ENCODE peak calls at places on chromosomes 11 and 22, in four cellular contexts. One of them, this sample, is unnamed.

GRCh38 chr11:57512646-57513445 is 2.7 kb downstream of the SLC43A1 start:
- DNase-seq in lung: no peak
- DNase-seq in tibial nerve: no peak
- DNase-seq in dorsolateral prefrontal cortex: no peak
- DNase-seq in this sample: no peak

GRCh38 chr11:26229270-26229669 is 102.7 kb upstream of the ANO3 start:
- DNase-seq in lung: no peak
- DNase-seq in tibial nerve: no peak
- DNase-seq in dorsolateral prefrontal cortex: no peak
- DNase-seq in this sample: no peak

GRCh38 chr11:563066-563811 is 2.5 kb downstream of the RASSF7 start:
- DNase-seq in lung: no peak
- DNase-seq in tibial nerve: no peak
- DNase-seq in dorsolateral prefrontal cortex: no peak
- DNase-seq in this sample: no peak

GRCh38 chr22:47384977-47385376 is 622.5 kb downstream of the TBC1D22A start:
- DNase-seq in lung: no peak
- DNase-seq in tibial nerve: no peak
- DNase-seq in dorsolateral prefrontal cortex: no peak
- DNase-seq in this sample: no peak

GRCh38 chr22:19800306-19800705 is 39.7 kb downstream of the TBX1 start:
- DNase-seq in lung: no peak
- DNase-seq in tibial nerve: no peak
- DNase-seq in dorsolateral prefrontal cortex: no peak
- DNase-seq in this sample: no peak

GRCh38 chr11:107857550-107858216 is 904 bp downstream of the SLC35F2 start:
- DNase-seq in lung: no peak
- DNase-seq in tibial nerve: no peak
- DNase-seq in dorsolateral prefrontal cortex: no peak
- DNase-seq in this sample: no peak

GRCh38 chr11:43010042-43010441 is 301.8 kb upstream of the API5 start:
- DNase-seq in lung: no peak
- DNase-seq in tibial nerve: no peak
- DNase-seq in dorsolateral prefrontal cortex: no peak
- DNase-seq in this sample: no peak

GRCh38 chr11:123166095-123166559 is 28.9 kb downstream of the CLMP start:
- DNase-seq in lung: peak
- DNase-seq in tibial nerve: peak
- DNase-seq in dorsolateral prefrontal cortex: no peak
- DNase-seq in this sample: no peak

GRCh38 chr11:57100638-57101312 is 81.0 kb upstream of the LRRC55 start:
- DNase-seq in lung: no peak
- DNase-seq in tibial nerve: no peak
- DNase-seq in dorsolateral prefrontal cortex: no peak
- DNase-seq in this sample: no peak

GRCh38 chr11:17734418-17734911 is at the start of gene KCNC1:
- DNase-seq in lung: no peak
- DNase-seq in tibial nerve: no peak
- DNase-seq in dorsolateral prefrontal cortex: no peak
- DNase-seq in this sample: no peak

GRCh38 chr22:43100223-43100622 is 10.3 kb upstream of the BIK start:
- DNase-seq in lung: no peak
- DNase-seq in tibial nerve: no peak
- DNase-seq in dorsolateral prefrontal cortex: no peak
- DNase-seq in this sample: no peak

GRCh38 chr22:47023871-47024270 is 261.4 kb downstream of the TBC1D22A start:
- DNase-seq in lung: no peak
- DNase-seq in tibial nerve: no peak
- DNase-seq in dorsolateral prefrontal cortex: no peak
- DNase-seq in this sample: no peak

GRCh38 chr11:8787372-8787771 is 104.8 kb downstream of the RPL27A start:
- DNase-seq in lung: no peak
- DNase-seq in tibial nerve: no peak
- DNase-seq in dorsolateral prefrontal cortex: no peak
- DNase-seq in this sample: no peak

GRCh38 chr11:72617080-72617744 is 57.0 kb downstream of the PDE2A start:
- DNase-seq in lung: no peak
- DNase-seq in tibial nerve: peak
- DNase-seq in dorsolateral prefrontal cortex: no peak
- DNase-seq in this sample: no peak

GRCh38 chr11:125418396-125418795 is 77.7 kb downstream of the FEZ1 start:
- DNase-seq in lung: no peak
- DNase-seq in tibial nerve: no peak
- DNase-seq in dorsolateral prefrontal cortex: no peak
- DNase-seq in this sample: no peak

GRCh38 chr11:44016129-44016528 is 31.7 kb upstream of the ACCSL start:
- DNase-seq in lung: no peak
- DNase-seq in tibial nerve: peak
- DNase-seq in dorsolateral prefrontal cortex: no peak
- DNase-seq in this sample: peak

GRCh38 chr11:70942593-70942992 is 309.8 kb downstream of the SHANK2 start:
- DNase-seq in lung: no peak
- DNase-seq in tibial nerve: no peak
- DNase-seq in dorsolateral prefrontal cortex: no peak
- DNase-seq in this sample: no peak

GRCh38 chr22:29633514-29634312 is 30.3 kb downstream of the NF2 start:
- DNase-seq in lung: no peak
- DNase-seq in tibial nerve: no peak
- DNase-seq in dorsolateral prefrontal cortex: no peak
- DNase-seq in this sample: no peak

GRCh38 chr11:67113231-67113721 is 5.8 kb upstream of the KDM2A start:
- DNase-seq in lung: no peak
- DNase-seq in tibial nerve: no peak
- DNase-seq in dorsolateral prefrontal cortex: no peak
- DNase-seq in this sample: no peak

GRCh38 chr11:43447124-43447523 is 88.4 kb downstream of the TTC17 start:
- DNase-seq in lung: no peak
- DNase-seq in tibial nerve: no peak
- DNase-seq in dorsolateral prefrontal cortex: no peak
- DNase-seq in this sample: no peak

GRCh38 chr11:132620423-132620822 is 911.9 kb downstream of the OPCML start:
- DNase-seq in lung: no peak
- DNase-seq in tibial nerve: no peak
- DNase-seq in dorsolateral prefrontal cortex: no peak
- DNase-seq in this sample: no peak

GRCh38 chr11:61460474-61460881 is 30.6 kb downstream of the SDHAF2 start:
- DNase-seq in lung: no peak
- DNase-seq in tibial nerve: peak
- DNase-seq in dorsolateral prefrontal cortex: no peak
- DNase-seq in this sample: no peak

GRCh38 chr11:94525933-94526332 is 13.7 kb downstream of the C11orf97 start:
- DNase-seq in lung: peak
- DNase-seq in tibial nerve: peak
- DNase-seq in dorsolateral prefrontal cortex: no peak
- DNase-seq in this sample: peak

GRCh38 chr22:30235687-30236170 is 10.8 kb downstream of the LIF start:
- DNase-seq in lung: peak
- DNase-seq in tibial nerve: no peak
- DNase-seq in dorsolateral prefrontal cortex: no peak
- DNase-seq in this sample: no peak

GRCh38 chr22:24937114-24937513 is 9.4 kb downstream of the LHFPL7 start:
- DNase-seq in lung: no peak
- DNase-seq in tibial nerve: no peak
- DNase-seq in dorsolateral prefrontal cortex: no peak
- DNase-seq in this sample: no peak

GRCh38 chr11:95985174-95985808 is 61.4 kb upstream of the MTMR2 start:
- DNase-seq in lung: no peak
- DNase-seq in tibial nerve: no peak
- DNase-seq in dorsolateral prefrontal cortex: no peak
- DNase-seq in this sample: no peak

GRCh38 chr11:109208116-109208515 is 213.9 kb upstream of the C11orf87 start:
- DNase-seq in lung: no peak
- DNase-seq in tibial nerve: no peak
- DNase-seq in dorsolateral prefrontal cortex: no peak
- DNase-seq in this sample: no peak

GRCh38 chr11:1992111-1992510 is 5.5 kb downstream of the H19 start:
- DNase-seq in lung: no peak
- DNase-seq in tibial nerve: no peak
- DNase-seq in dorsolateral prefrontal cortex: no peak
- DNase-seq in this sample: no peak

GRCh38 chr11:132211479-132211878 is 841.1 kb downstream of the NTM start:
- DNase-seq in lung: no peak
- DNase-seq in tibial nerve: no peak
- DNase-seq in dorsolateral prefrontal cortex: no peak
- DNase-seq in this sample: no peak

GRCh38 chr11:82003671-82004148 is 730.0 kb downstream of the FAM181B start:
- DNase-seq in lung: no peak
- DNase-seq in tibial nerve: no peak
- DNase-seq in dorsolateral prefrontal cortex: no peak
- DNase-seq in this sample: no peak

GRCh38 chr11:104098555-104098954 is 62.1 kb downstream of the DDI1 start:
- DNase-seq in lung: no peak
- DNase-seq in tibial nerve: no peak
- DNase-seq in dorsolateral prefrontal cortex: no peak
- DNase-seq in this sample: no peak

GRCh38 chr11:93784935-93785360 is 866 bp downstream of the MED17 start:
- DNase-seq in lung: no peak
- DNase-seq in tibial nerve: no peak
- DNase-seq in dorsolateral prefrontal cortex: no peak
- DNase-seq in this sample: no peak

GRCh38 chr11:69073445-69073844 is 24.7 kb downstream of the TPCN2 start:
- DNase-seq in lung: no peak
- DNase-seq in tibial nerve: no peak
- DNase-seq in dorsolateral prefrontal cortex: no peak
- DNase-seq in this sample: no peak
- H3K27ac ChIP-seq in lung: no peak
- H3K27ac ChIP-seq in tibial nerve: peak
- H3K27ac ChIP-seq in dorsolateral prefrontal cortex: no peak
- H3K27ac ChIP-seq in this sample: no peak

GRCh38 chr22:37534445-37534844 is 15.2 kb upstream of the CARD10 start:
- DNase-seq in lung: no peak
- DNase-seq in tibial nerve: no peak
- DNase-seq in dorsolateral prefrontal cortex: no peak
- DNase-seq in this sample: no peak
- H3K27ac ChIP-seq in lung: no peak
- H3K27ac ChIP-seq in tibial nerve: no peak
- H3K27ac ChIP-seq in dorsolateral prefrontal cortex: no peak
- H3K27ac ChIP-seq in this sample: no peak

GRCh38 chr11:68118753-68119448 is 2.3 kb downstream of the CHKA start:
- DNase-seq in lung: no peak
- DNase-seq in tibial nerve: no peak
- DNase-seq in dorsolateral prefrontal cortex: no peak
- DNase-seq in this sample: no peak
- H3K27ac ChIP-seq in lung: peak
- H3K27ac ChIP-seq in tibial nerve: peak
- H3K27ac ChIP-seq in dorsolateral prefrontal cortex: peak
- H3K27ac ChIP-seq in this sample: peak

DNA sequence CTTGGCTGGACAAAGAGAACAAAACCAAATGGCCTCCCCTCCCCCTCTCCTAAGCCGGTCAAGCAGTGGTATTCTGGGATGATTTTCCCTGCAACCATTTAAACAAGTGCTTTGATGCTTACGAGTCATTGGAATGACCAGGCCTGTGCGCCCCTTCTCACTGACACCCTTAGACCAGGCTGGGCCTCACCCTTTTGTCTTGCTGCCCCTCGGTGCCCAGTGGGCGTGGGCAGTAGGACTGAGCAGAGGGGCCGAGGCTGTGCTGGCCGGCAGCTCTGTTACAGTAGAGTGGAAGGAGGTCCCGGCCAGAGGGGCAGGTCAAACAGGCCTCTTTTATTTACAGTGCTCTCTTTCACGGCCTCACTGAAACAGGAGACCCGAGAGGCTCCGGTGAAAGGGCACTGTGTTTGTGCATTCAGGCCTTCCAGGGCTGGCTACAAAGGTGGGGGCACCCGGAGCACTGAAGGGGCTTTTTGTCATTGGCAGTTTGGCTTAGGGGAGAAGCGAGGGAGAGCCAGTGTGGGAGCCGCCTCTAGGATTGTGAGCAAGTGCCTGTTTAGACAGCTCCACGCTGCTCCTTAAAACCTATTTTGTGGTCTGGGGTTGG is 32.4 kb downstream of the ZBTB16 start:
- DNase-seq in lung: no peak
- DNase-seq in tibial nerve: no peak
- DNase-seq in dorsolateral prefrontal cortex: no peak
- DNase-seq in this sample: no peak
- H3K27ac ChIP-seq in lung: peak
- H3K27ac ChIP-seq in tibial nerve: peak
- H3K27ac ChIP-seq in dorsolateral prefrontal cortex: peak
- H3K27ac ChIP-seq in this sample: peak

GRCh38 chr11:65310756-65311155 is 3.9 kb upstream of the CDC42EP2 start:
- DNase-seq in lung: no peak
- DNase-seq in tibial nerve: no peak
- DNase-seq in dorsolateral prefrontal cortex: no peak
- DNase-seq in this sample: no peak
- H3K27ac ChIP-seq in lung: peak
- H3K27ac ChIP-seq in tibial nerve: no peak
- H3K27ac ChIP-seq in dorsolateral prefrontal cortex: peak
- H3K27ac ChIP-seq in this sample: no peak